ENCODE peak calls at places on chromosomes 12 and 14, in seven cellular contexts. One of them, this sample, is unnamed.
A peak's percentile ranks its signal among the peaks of the same experiment; 100 is the strongest.

GRCh38 chr14:95045255-95045701 is 112.1 kb downstream of the DICER1 start:
- DNase-seq in A549: no peak
- DNase-seq in breast epithelium: no peak
- DNase-seq in lung: no peak
- DNase-seq in astrocyte of the cerebellum: no peak
- DNase-seq in fibroblast of pulmonary artery: no peak
- DNase-seq in choroid plexus epithelial cell: no peak
- DNase-seq in this sample: no peak

GRCh38 chr12:21527451-21528180 is 1.5 kb downstream of the SPX start:
- DNase-seq in A549: peak; percentile 70
- DNase-seq in breast epithelium: peak; percentile 51
- DNase-seq in lung: peak; percentile 38
- DNase-seq in astrocyte of the cerebellum: no peak
- DNase-seq in fibroblast of pulmonary artery: peak; percentile 41
- DNase-seq in choroid plexus epithelial cell: peak; percentile 48
- DNase-seq in this sample: peak; percentile 76

GRCh38 chr12:65595016-65595560 is 229.2 kb upstream of the HMGA2 start:
- DNase-seq in A549: no peak
- DNase-seq in breast epithelium: no peak
- DNase-seq in lung: no peak
- DNase-seq in astrocyte of the cerebellum: no peak
- DNase-seq in fibroblast of pulmonary artery: no peak
- DNase-seq in choroid plexus epithelial cell: no peak
- DNase-seq in this sample: peak; percentile 75

GRCh38 chr12:57864382-57864781 is 17.9 kb upstream of the CTDSP2 start:
- DNase-seq in A549: peak; percentile 40
- DNase-seq in breast epithelium: no peak
- DNase-seq in lung: no peak
- DNase-seq in astrocyte of the cerebellum: no peak
- DNase-seq in fibroblast of pulmonary artery: no peak
- DNase-seq in choroid plexus epithelial cell: no peak
- DNase-seq in this sample: peak; percentile 70

GRCh38 chr12:118418385-118419057 is 42.2 kb downstream of the SUDS3 start:
- DNase-seq in A549: no peak
- DNase-seq in breast epithelium: no peak
- DNase-seq in lung: no peak
- DNase-seq in astrocyte of the cerebellum: no peak
- DNase-seq in fibroblast of pulmonary artery: peak; percentile 40
- DNase-seq in choroid plexus epithelial cell: no peak
- DNase-seq in this sample: no peak

GRCh38 chr12:78641837-78642423 is 222.6 kb upstream of the SYT1 start:
- DNase-seq in A549: no peak
- DNase-seq in breast epithelium: no peak
- DNase-seq in lung: no peak
- DNase-seq in astrocyte of the cerebellum: no peak
- DNase-seq in fibroblast of pulmonary artery: peak; percentile 74
- DNase-seq in choroid plexus epithelial cell: peak; percentile 47
- DNase-seq in this sample: peak; percentile 24

GRCh38 chr12:34405286-34406227 is 383.3 kb downstream of the ALG10 start:
- DNase-seq in A549: no peak
- DNase-seq in breast epithelium: peak; percentile 30
- DNase-seq in lung: peak; percentile 24
- DNase-seq in astrocyte of the cerebellum: no peak
- DNase-seq in fibroblast of pulmonary artery: no peak
- DNase-seq in choroid plexus epithelial cell: no peak
- DNase-seq in this sample: no peak

GRCh38 chr12:3177778-3178435 is 100.7 kb downstream of the TSPAN9 start:
- DNase-seq in A549: no peak
- DNase-seq in breast epithelium: no peak
- DNase-seq in lung: no peak
- DNase-seq in astrocyte of the cerebellum: no peak
- DNase-seq in fibroblast of pulmonary artery: no peak
- DNase-seq in choroid plexus epithelial cell: no peak
- DNase-seq in this sample: no peak

GRCh38 chr12:51320695-51321320 is 3.2 kb downstream of the BIN2 start:
- DNase-seq in A549: no peak
- DNase-seq in breast epithelium: no peak
- DNase-seq in lung: no peak
- DNase-seq in astrocyte of the cerebellum: no peak
- DNase-seq in fibroblast of pulmonary artery: peak; percentile 51
- DNase-seq in choroid plexus epithelial cell: peak; percentile 31
- DNase-seq in this sample: peak; percentile 91

GRCh38 chr12:85325452-85325851 is 45.4 kb downstream of the ALX1 start:
- DNase-seq in A549: no peak
- DNase-seq in breast epithelium: no peak
- DNase-seq in lung: no peak
- DNase-seq in astrocyte of the cerebellum: no peak
- DNase-seq in fibroblast of pulmonary artery: no peak
- DNase-seq in choroid plexus epithelial cell: no peak
- DNase-seq in this sample: no peak

GRCh38 chr14:70281938-70282337 is 77.5 kb downstream of the COX16 start:
- DNase-seq in A549: no peak
- DNase-seq in breast epithelium: no peak
- DNase-seq in lung: no peak
- DNase-seq in astrocyte of the cerebellum: no peak
- DNase-seq in fibroblast of pulmonary artery: no peak
- DNase-seq in choroid plexus epithelial cell: no peak
- DNase-seq in this sample: no peak

GRCh38 chr12:71029302-71029701 is 108.8 kb upstream of the PTPRR start:
- DNase-seq in A549: no peak
- DNase-seq in breast epithelium: no peak
- DNase-seq in lung: no peak
- DNase-seq in astrocyte of the cerebellum: no peak
- DNase-seq in fibroblast of pulmonary artery: no peak
- DNase-seq in choroid plexus epithelial cell: no peak
- DNase-seq in this sample: no peak

GRCh38 chr12:90090929-90091651 is 382.5 kb upstream of the ATP2B1 start:
- DNase-seq in A549: peak; percentile 54
- DNase-seq in breast epithelium: no peak
- DNase-seq in lung: peak; percentile 55
- DNase-seq in astrocyte of the cerebellum: peak; percentile 84
- DNase-seq in fibroblast of pulmonary artery: peak; percentile 83
- DNase-seq in choroid plexus epithelial cell: peak; percentile 78
- DNase-seq in this sample: peak; percentile 90

GRCh38 chr12:70556179-70556869 is 80.9 kb downstream of the PTPRB start:
- DNase-seq in A549: no peak
- DNase-seq in breast epithelium: no peak
- DNase-seq in lung: no peak
- DNase-seq in astrocyte of the cerebellum: no peak
- DNase-seq in fibroblast of pulmonary artery: no peak
- DNase-seq in choroid plexus epithelial cell: no peak
- DNase-seq in this sample: no peak

GRCh38 chr14:75221797-75222196 is 45.4 kb upstream of the TMED10 start:
- DNase-seq in A549: no peak
- DNase-seq in breast epithelium: no peak
- DNase-seq in lung: no peak
- DNase-seq in astrocyte of the cerebellum: no peak
- DNase-seq in fibroblast of pulmonary artery: no peak
- DNase-seq in choroid plexus epithelial cell: no peak
- DNase-seq in this sample: peak; percentile 19

GRCh38 chr12:128969480-128970055 is 116.3 kb downstream of the GLT1D1 start:
- DNase-seq in A549: peak; percentile 10
- DNase-seq in breast epithelium: no peak
- DNase-seq in lung: no peak
- DNase-seq in astrocyte of the cerebellum: no peak
- DNase-seq in fibroblast of pulmonary artery: no peak
- DNase-seq in choroid plexus epithelial cell: peak; percentile 20
- DNase-seq in this sample: peak; percentile 79

GRCh38 chr12:5965950-5966383 is 20.9 kb upstream of the ANO2 start:
- DNase-seq in A549: peak; percentile 66
- DNase-seq in breast epithelium: no peak
- DNase-seq in lung: no peak
- DNase-seq in astrocyte of the cerebellum: no peak
- DNase-seq in fibroblast of pulmonary artery: peak; percentile 54
- DNase-seq in choroid plexus epithelial cell: peak; percentile 57
- DNase-seq in this sample: peak; percentile 69

GRCh38 chr14:91261115-91261514 is 16.6 kb upstream of the GPR68 start:
- DNase-seq in A549: no peak
- DNase-seq in breast epithelium: no peak
- DNase-seq in lung: no peak
- DNase-seq in astrocyte of the cerebellum: no peak
- DNase-seq in fibroblast of pulmonary artery: no peak
- DNase-seq in choroid plexus epithelial cell: no peak
- DNase-seq in this sample: no peak

GRCh38 chr12:2739832-2740641 is 54.7 kb upstream of the FKBP4 start:
- DNase-seq in A549: no peak
- DNase-seq in breast epithelium: no peak
- DNase-seq in lung: no peak
- DNase-seq in astrocyte of the cerebellum: peak; percentile 15
- DNase-seq in fibroblast of pulmonary artery: peak; percentile 61
- DNase-seq in choroid plexus epithelial cell: peak; percentile 60
- DNase-seq in this sample: peak; percentile 41

GRCh38 chr12:8953773-8954402 is 4.4 kb upstream of the M6PR start:
- DNase-seq in A549: no peak
- DNase-seq in breast epithelium: no peak
- DNase-seq in lung: no peak
- DNase-seq in astrocyte of the cerebellum: no peak
- DNase-seq in fibroblast of pulmonary artery: no peak
- DNase-seq in choroid plexus epithelial cell: no peak
- DNase-seq in this sample: no peak

DNA sequence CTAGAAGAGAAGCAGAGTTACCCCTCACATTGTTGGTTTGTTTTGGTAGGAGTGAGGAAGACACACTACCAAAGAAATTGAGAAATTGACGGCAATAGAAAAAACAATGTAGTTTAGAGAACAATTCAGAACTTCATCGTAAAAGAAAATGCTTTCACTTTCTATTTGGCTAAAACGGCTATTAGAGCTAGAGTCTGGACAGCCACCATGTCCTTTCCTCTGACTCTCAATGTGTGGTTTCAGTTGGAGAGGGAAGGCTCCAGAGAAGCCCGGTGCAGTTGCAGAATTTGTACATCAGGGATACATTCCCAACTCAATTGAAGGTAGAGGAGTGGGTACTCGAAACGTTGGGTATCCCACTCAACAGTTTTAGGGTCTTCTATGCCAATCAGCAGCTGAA is 535.3 kb downstream of the GALC start:
- DNase-seq in A549: no peak
- DNase-seq in breast epithelium: no peak
- DNase-seq in lung: no peak
- DNase-seq in astrocyte of the cerebellum: no peak
- DNase-seq in fibroblast of pulmonary artery: no peak
- DNase-seq in choroid plexus epithelial cell: no peak
- DNase-seq in this sample: no peak
- H3K4me3 ChIP-seq in A549: no peak overlapping the region
- H3K4me3 ChIP-seq in breast epithelium: peak overlapping the region; percentile 51
- H3K4me3 ChIP-seq in lung: no peak overlapping the region
- H3K4me3 ChIP-seq in astrocyte of the cerebellum: no peak overlapping the region
- H3K4me3 ChIP-seq in fibroblast of pulmonary artery: no peak overlapping the region
- H3K4me3 ChIP-seq in choroid plexus epithelial cell: no peak overlapping the region
- H3K4me3 ChIP-seq in this sample: no peak overlapping the region

DNA sequence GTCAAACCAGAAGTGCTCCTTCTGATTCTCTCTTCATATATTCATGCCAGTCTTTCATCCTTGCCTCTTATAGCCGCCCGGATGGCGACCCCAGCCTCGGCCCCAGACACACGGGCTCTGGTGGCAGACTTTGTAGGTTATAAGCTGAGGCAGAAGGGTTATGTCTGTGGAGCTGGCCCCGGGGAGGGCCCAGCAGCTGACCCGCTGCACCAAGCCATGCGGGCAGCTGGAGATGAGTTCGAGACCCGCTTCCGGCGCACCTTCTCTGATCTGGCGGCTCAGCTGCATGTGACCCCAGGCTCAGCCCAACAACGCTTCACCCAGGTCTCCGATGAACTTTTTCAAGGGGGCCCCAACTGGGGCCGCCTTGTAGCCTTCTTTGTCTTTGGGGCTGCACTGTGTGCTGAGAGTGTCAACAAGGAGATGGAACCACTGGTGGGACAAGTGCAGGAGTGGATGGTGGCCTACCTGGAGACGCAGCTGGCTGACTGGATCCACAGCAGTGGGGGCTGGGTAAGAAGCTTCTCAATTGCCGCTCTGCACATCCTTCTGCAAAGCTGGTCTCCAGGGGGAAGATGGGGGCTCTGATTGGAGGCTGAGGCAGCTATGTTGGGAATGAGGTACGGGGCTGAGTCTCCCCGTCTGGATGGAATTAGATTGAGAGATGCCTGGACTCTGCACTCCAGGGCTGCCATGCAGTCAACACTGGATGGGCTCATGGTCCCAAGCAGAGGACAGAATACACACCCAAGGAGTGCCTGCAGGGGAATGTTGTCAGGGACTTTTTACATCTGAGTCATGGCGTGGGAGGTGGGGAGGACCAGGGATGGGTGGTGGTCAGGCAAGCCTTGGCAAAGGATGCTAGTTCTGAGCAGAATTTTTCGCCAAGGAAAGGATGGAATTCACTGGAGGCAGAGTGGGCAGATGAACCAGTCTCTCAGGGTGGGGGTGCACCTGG is 1.3 kb downstream of the BCL2L2 start:
- DNase-seq in A549: no peak
- DNase-seq in breast epithelium: no peak
- DNase-seq in lung: no peak
- DNase-seq in astrocyte of the cerebellum: no peak
- DNase-seq in fibroblast of pulmonary artery: peak; percentile 36
- DNase-seq in choroid plexus epithelial cell: no peak
- DNase-seq in this sample: no peak
- H3K4me3 ChIP-seq in A549: peak overlapping the region; percentile 74
- H3K4me3 ChIP-seq in breast epithelium: peak overlapping the region; percentile 81
- H3K4me3 ChIP-seq in lung: no peak overlapping the region
- H3K4me3 ChIP-seq in astrocyte of the cerebellum: peak overlapping the region; percentile 67
- H3K4me3 ChIP-seq in fibroblast of pulmonary artery: peak overlapping the region; percentile 97
- H3K4me3 ChIP-seq in choroid plexus epithelial cell: peak overlapping the region; percentile 96
- H3K4me3 ChIP-seq in this sample: no peak overlapping the region

DNA sequence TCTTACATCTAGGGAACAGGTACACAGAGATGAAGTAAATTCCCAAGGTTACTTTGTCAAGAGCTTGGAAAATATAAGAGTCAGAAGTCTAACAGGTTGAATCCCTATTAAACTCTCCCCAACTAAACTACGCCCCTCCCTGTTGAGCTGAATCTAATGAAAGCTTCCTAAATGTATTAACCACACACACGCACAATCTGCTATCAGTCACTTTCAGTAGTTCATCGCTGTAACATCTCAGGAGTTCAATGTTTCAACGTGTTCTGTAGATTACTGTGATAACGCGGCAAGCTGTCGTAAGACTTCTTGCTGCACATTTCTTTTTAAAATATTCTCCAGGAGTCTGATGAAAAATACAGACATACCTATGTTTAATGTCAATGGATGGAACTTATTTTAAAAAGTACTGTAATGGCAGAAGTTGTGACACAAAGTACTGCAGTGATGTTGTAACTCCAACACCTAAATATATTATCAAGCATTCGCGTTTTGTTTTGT is 612 bp upstream of the SLC25A3 start:
- DNase-seq in A549: no peak
- DNase-seq in breast epithelium: no peak
- DNase-seq in lung: no peak
- DNase-seq in astrocyte of the cerebellum: no peak
- DNase-seq in fibroblast of pulmonary artery: no peak
- DNase-seq in choroid plexus epithelial cell: no peak
- DNase-seq in this sample: no peak
- H3K4me3 ChIP-seq in A549: peak overlapping the region; percentile 85
- H3K4me3 ChIP-seq in breast epithelium: peak overlapping the region; percentile 89
- H3K4me3 ChIP-seq in lung: no peak overlapping the region
- H3K4me3 ChIP-seq in astrocyte of the cerebellum: peak overlapping the region; percentile 99
- H3K4me3 ChIP-seq in fibroblast of pulmonary artery: peak overlapping the region; percentile 99
- H3K4me3 ChIP-seq in choroid plexus epithelial cell: peak overlapping the region; percentile 62
- H3K4me3 ChIP-seq in this sample: no peak overlapping the region

DNA sequence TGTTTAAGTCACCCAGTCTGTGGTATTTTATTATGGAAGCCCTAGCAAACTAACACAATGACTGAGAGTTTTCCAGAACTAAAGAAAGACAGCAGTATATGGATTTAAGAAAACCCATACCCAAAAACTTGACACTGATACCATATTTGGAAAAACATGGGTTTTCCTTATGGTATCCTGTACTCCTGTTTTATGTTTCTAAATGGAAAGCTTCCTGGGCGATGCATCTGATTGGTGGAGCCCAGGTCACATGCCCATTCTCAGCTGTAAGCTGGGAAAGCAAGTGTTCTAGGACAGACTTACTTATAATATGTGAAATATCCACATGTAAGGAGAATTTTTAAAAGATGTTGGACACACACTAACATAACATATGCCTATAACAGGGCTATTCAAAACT is 4.5 kb upstream of the RNASE4 start:
- DNase-seq in A549: peak; percentile 56
- DNase-seq in breast epithelium: no peak
- DNase-seq in lung: peak; percentile 60
- DNase-seq in astrocyte of the cerebellum: no peak
- DNase-seq in fibroblast of pulmonary artery: peak; percentile 28
- DNase-seq in choroid plexus epithelial cell: peak; percentile 36
- DNase-seq in this sample: peak; percentile 47
- H3K4me3 ChIP-seq in A549: no peak overlapping the region
- H3K4me3 ChIP-seq in breast epithelium: no peak overlapping the region
- H3K4me3 ChIP-seq in lung: no peak overlapping the region
- H3K4me3 ChIP-seq in astrocyte of the cerebellum: no peak overlapping the region
- H3K4me3 ChIP-seq in fibroblast of pulmonary artery: no peak overlapping the region
- H3K4me3 ChIP-seq in choroid plexus epithelial cell: no peak overlapping the region
- H3K4me3 ChIP-seq in this sample: no peak overlapping the region